ENCODE peak calls at places on chromosome 4, in four cellular contexts. X, J, N and I are unnamed samples.
A peak's percentile ranks its signal among the peaks of the same experiment; 100 is the strongest.

GRCh38 chr4:128635141-128635911 is 174.2 kb upstream of the JADE1 start:
- DNase-seq in J (no peak), X (peak; percentile 41), N (peak; percentile 92), I (no peak)

GRCh38 chr4:7787067-7787466 is 152.6 kb downstream of the AFAP1 start:
- DNase-seq in J (no peak), X (no peak), N (no peak), I (no peak)

GRCh38 chr4:158810487-158811215 is 41.8 kb downstream of the FNIP2 start:
- DNase-seq in N (peak; percentile 83), X (no peak), J (no peak), I (peak; percentile 71)

GRCh38 chr4:4260185-4260751 is 12.2 kb upstream of the TMEM128 start:
- DNase-seq in N (no peak), X (peak; percentile 54), J (no peak), I (peak; percentile 90)

GRCh38 chr4:100738388-100739165 is 220.8 kb upstream of the EMCN start:
- DNase-seq in J (no peak), X (no peak), N (peak; percentile 78), I (no peak)

GRCh38 chr4:114173968-114174367 is 194.5 kb upstream of the ARSJ start:
- DNase-seq in N (no peak), X (no peak), J (no peak), I (no peak)

GRCh38 chr4:89572224-89572858 is 264.6 kb downstream of the SNCA start:
- DNase-seq in J (no peak), X (no peak), N (peak; percentile 35), I (no peak)

GRCh38 chr4:2024683-2025082 is 15.9 kb upstream of the NELFA start:
- DNase-seq in N (no peak), X (no peak), J (no peak), I (no peak)

GRCh38 chr4:76539979-76540378 is 105.0 kb downstream of the SHROOM3 start:
- DNase-seq in N (peak; percentile 21), J (no peak), X (no peak), I (peak; percentile 72)

GRCh38 chr4:90357117-90357710 is 230.0 kb downstream of the CCSER1 start:
- DNase-seq in X (peak; percentile 2), N (peak; percentile 58), J (no peak), I (peak; percentile 32)

GRCh38 chr4:89316931-89317366 is 9.3 kb upstream of the GPRIN3 start:
- DNase-seq in J (no peak), X (no peak), N (no peak), I (no peak)

GRCh38 chr4:101074326-101074725 is 273.0 kb downstream of the PPP3CA start:
- DNase-seq in J (no peak), X (no peak), N (no peak), I (no peak)

GRCh38 chr4:134691915-134692314 is 490.3 kb upstream of the PABPC4L start:
- DNase-seq in N (no peak), X (no peak), J (no peak), I (no peak)

GRCh38 chr4:78213218-78213617 is 156.1 kb downstream of the FRAS1 start:
- DNase-seq in N (no peak), J (no peak), X (no peak), I (no peak)

GRCh38 chr4:116108606-116109005 is 976.8 kb downstream of the TRAM1L1 start:
- DNase-seq in X (no peak), N (peak; percentile 15), J (no peak), I (no peak)

GRCh38 chr4:1354136-1354982 is 7.4 kb downstream of the UVSSA start:
- DNase-seq in X (no peak), N (no peak), J (no peak), I (no peak)

GRCh38 chr4:15691346-15692140 is 9.9 kb downstream of the FAM200B start:
- DNase-seq in J (no peak), N (no peak), X (no peak), I (peak; percentile 74)

GRCh38 chr4:55372259-55372658 is 23.5 kb upstream of the TMEM165 start:
- DNase-seq in N (no peak), J (no peak), X (no peak), I (no peak)

GRCh38 chr4:70724463-70724862 is 2.7 kb downstream of the RUFY3 start:
- DNase-seq in N (no peak), X (no peak), J (no peak), I (peak; percentile 76)

GRCh38 chr4:184536881-184537248 is 62.5 kb upstream of the IRF2 start:
- DNase-seq in N (no peak), X (no peak), J (no peak), I (peak; percentile 42)

GRCh38 chr4:84814100-84814750 is 152.3 kb downstream of the WDFY3 start:
- DNase-seq in N (peak; percentile 74), X (peak; percentile 26), J (no peak), I (peak; percentile 50)

GRCh38 chr4:78645853-78646757 is 94.5 kb downstream of the ANXA3 start:
- DNase-seq in J (no peak), X (peak; percentile 30), N (peak; percentile 79), I (peak; percentile 72)

GRCh38 chr4:158530391-158530790 is 8.7 kb downstream of the RXFP1 start:
- DNase-seq in X (no peak), J (no peak), N (no peak), I (peak; percentile 21)

GRCh38 chr4:152100378-152101201 is 339.8 kb upstream of the GATB start:
- DNase-seq in J (no peak), X (no peak), N (no peak), I (no peak)

GRCh38 chr4:45284400-45285085 is 558.2 kb upstream of the GNPDA2 start:
- DNase-seq in N (no peak), X (no peak), J (no peak), I (no peak)

GRCh38 chr4:37517326-37517725 is 168.8 kb downstream of the RELL1 start:
- DNase-seq in X (no peak), N (no peak), J (no peak), I (no peak)

GRCh38 chr4:157804169-157804543 is 368.7 kb downstream of the GASK1B start:
- DNase-seq in X (no peak), J (no peak), N (peak; percentile 7), I (no peak)

GRCh38 chr4:159163522-159163921 is 60.6 kb downstream of the RAPGEF2 start:
- DNase-seq in J (no peak), N (no peak), X (no peak), I (no peak)

GRCh38 chr4:114535725-114536124 is 62.9 kb upstream of the UGT8 start:
- DNase-seq in J (no peak), N (no peak), X (no peak), I (no peak)

GRCh38 chr4:10074767-10075105 is 41.9 kb downstream of the WDR1 start:
- DNase-seq in N (no peak), X (peak; percentile 40), J (no peak), I (peak; percentile 91)

GRCh38 chr4:133146574-133147198 is 2.4 kb upstream of the PCDH10 start:
- DNase-seq in N (peak; percentile 69), J (no peak), X (no peak), I (peak; percentile 84)

GRCh38 chr4:53558061-53558801 is 33.1 kb downstream of the LNX1 start:
- DNase-seq in X (no peak), J (no peak), N (no peak), I (no peak)
- H3K4me3 ChIP-seq in X (no peak overlapping the region), J (no peak overlapping the region), N (no peak overlapping the region), I (no peak overlapping the region)

GRCh38 chr4:139606600-139607301 is 50.7 kb upstream of the SETD7 start:
- DNase-seq in N (no peak), J (no peak), X (peak; percentile 36), I (peak; percentile 67)

GRCh38 chr4:139607302-139608060 is 51.5 kb upstream of the SETD7 start:
- DNase-seq in J (no peak), X (no peak), N (no peak), I (peak; percentile 52)

GRCh38 chr4:139611391-139611790 is 54.2 kb upstream of the MGST2 start:
- DNase-seq in X (no peak), J (no peak), N (no peak), I (no peak)

GRCh38 chr4:139605516-139605915 is 49.5 kb upstream of the SETD7 start:
- DNase-seq in X (no peak), N (no peak), J (no peak), I (no peak)

DNA sequence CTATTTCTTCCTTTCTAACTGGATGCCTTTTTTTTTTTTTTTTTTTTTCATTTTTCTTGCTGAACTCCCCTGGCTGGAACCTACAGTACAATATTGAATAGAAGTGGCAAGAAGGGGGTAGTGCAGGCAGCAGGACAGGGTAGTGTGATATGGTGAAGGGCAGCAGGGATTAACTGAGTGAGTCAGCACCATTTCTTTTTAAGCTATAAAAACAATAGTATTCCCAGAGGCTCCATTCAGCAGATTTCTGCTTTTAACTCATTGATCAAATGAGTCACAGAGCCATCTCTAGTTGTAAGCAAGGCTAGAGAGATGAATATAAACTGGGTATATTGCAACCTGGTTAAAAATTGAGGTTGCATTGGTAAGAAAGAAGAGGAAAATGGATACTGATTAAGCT is 53.6 kb upstream of the SETD7 start:
- DNase-seq in N (no peak), X (no peak), J (no peak), I (peak; percentile 47)
- H3K4me2 ChIP-seq in N (no peak overlapping the region), X (no peak overlapping the region), J (no peak overlapping the region), I (peak overlapping the region; percentile 17)

GRCh38 chr4:57040510-57040909 is 61.8 kb downstream of the POLR2B start:
- DNase-seq in X (no peak), N (no peak), J (no peak), I (no peak)
- TF ChIP-seq CTCF in X (no peak), N (no peak), J (no peak), I (no peak)

GRCh38 chr4:26432419-26432818 is 57.9 kb downstream of the CCKAR start:
- DNase-seq in N (no peak), J (no peak), X (no peak), I (no peak)
- H3K4me3 ChIP-seq in N (no peak overlapping the region), J (no peak overlapping the region), X (no peak overlapping the region), I (no peak overlapping the region)

DNA sequence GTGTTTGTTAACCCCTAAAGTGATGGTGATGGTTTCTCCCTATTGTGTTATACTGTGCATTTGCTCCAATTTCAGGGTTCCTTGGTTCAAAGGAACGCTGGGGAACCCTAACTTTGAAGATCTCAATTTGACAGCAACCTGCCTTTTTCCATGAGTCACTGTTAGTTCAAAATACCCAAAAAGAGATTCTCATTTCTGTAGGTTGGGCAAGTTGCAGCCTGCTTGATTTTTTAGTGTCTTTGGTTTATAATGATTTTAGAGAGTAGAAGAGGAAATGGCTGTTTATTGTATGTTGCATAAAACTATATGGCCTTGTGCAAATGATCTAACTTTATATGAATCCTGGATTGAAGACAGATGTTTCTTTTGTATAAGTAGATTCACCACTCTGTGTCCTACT is 23.1 kb downstream of the GAB1 start:
- DNase-seq in J (no peak), N (no peak), X (no peak), I (no peak)
- H3K4me2 ChIP-seq in J (peak overlapping the region; percentile 72), N (peak overlapping the region; percentile 59), X (peak overlapping the region; percentile 63), I (peak overlapping the region; percentile 57)